ENCODE peak calls at places on chromosomes 13 and 19, in six cellular contexts. E, V, O, N, P and X are unnamed samples.

GRCh38 chr19:16461630-16462051 is 10.1 kb downstream of the EPS15L1 start:
- DNase-seq in E (peak; percentile 90), V (no peak), O (no peak), N (no peak), P (no peak), X (no peak)

GRCh38 chr13:67977081-67977480 is 746.9 kb upstream of the PCDH9 start:
- DNase-seq in E (no peak), V (no peak), O (no peak), N (no peak), P (no peak), X (no peak)

GRCh38 chr19:919157-920050 is 2.3 kb downstream of the KISS1R start:
- DNase-seq in E (no peak), V (no peak), O (no peak), N (no peak), P (peak; percentile 75), X (no peak)

GRCh38 chr19:30064021-30064699 is 122.1 kb downstream of the URI1 start:
- DNase-seq in E (no peak), V (no peak), O (no peak), N (peak; percentile 48), P (no peak), X (no peak)

GRCh38 chr13:90105276-90105675 is 1242.2 kb upstream of the MIR17HG start:
- DNase-seq in E (no peak), V (peak; percentile 58), O (no peak), N (no peak), P (no peak), X (no peak)

GRCh38 chr13:80262051-80262695 is 78.8 kb downstream of the SPRY2 start:
- DNase-seq in E (no peak), V (no peak), O (no peak), N (no peak), P (no peak), X (no peak)

GRCh38 chr13:40993987-40994386 is 25.1 kb downstream of the ELF1 start:
- DNase-seq in E (no peak), V (no peak), O (no peak), N (no peak), P (peak; percentile 86), X (no peak)

GRCh38 chr13:104477256-104477655 is 1411.0 kb upstream of the SLC10A2 start:
- DNase-seq in E (no peak), V (no peak), O (no peak), N (no peak), P (no peak), X (peak; percentile 28)

GRCh38 chr13:41756198-41756885 is 204.6 kb downstream of the VWA8 start:
- DNase-seq in E (no peak), V (no peak), O (no peak), N (no peak), P (no peak), X (no peak)

GRCh38 chr19:15260939-15261338 is 28.7 kb upstream of the EPHX3 start:
- DNase-seq in E (no peak), V (peak; percentile 34), O (no peak), N (no peak), P (peak; percentile 46), X (no peak)

GRCh38 chr13:40549500-40550094 is 116.8 kb downstream of the FOXO1 start:
- DNase-seq in E (no peak), V (peak; percentile 89), O (no peak), N (peak; percentile 74), P (no peak), X (no peak)

GRCh38 chr13:44523176-44524017 is 52.7 kb downstream of the TSC22D1 start:
- DNase-seq in E (no peak), V (peak; percentile 29), O (no peak), N (no peak), P (peak; percentile 19), X (no peak)

GRCh38 chr19:18860302-18860700 is 28.5 kb downstream of the UPF1 start:
- DNase-seq in E (no peak), V (no peak), O (no peak), N (no peak), P (no peak), X (no peak)

GRCh38 chr19:29084266-29084665 is 128.7 kb downstream of the UQCRFS1 start:
- DNase-seq in E (no peak), V (peak; percentile 58), O (no peak), N (no peak), P (peak; percentile 66), X (no peak)

GRCh38 chr13:67619987-67620386 is 389.9 kb upstream of the PCDH9 start:
- DNase-seq in E (no peak), V (no peak), O (no peak), N (no peak), P (no peak), X (no peak)

GRCh38 chr19:3075605-3076431 is 13.5 kb upstream of the TLE5 start:
- DNase-seq in E (no peak), V (peak; percentile 81), O (peak; percentile 30), N (no peak), P (peak; percentile 75), X (no peak)

GRCh38 chr13:40517486-40518311 is 148.7 kb downstream of the FOXO1 start:
- DNase-seq in E (no peak), V (no peak), O (no peak), N (no peak), P (no peak), X (no peak)

GRCh38 chr19:52567921-52568320 is 2.2 kb upstream of the ZNF701 start:
- DNase-seq in E (no peak), V (no peak), O (no peak), N (no peak), P (no peak), X (no peak)

GRCh38 chr19:12485571-12485970 is 955 bp upstream of the ZNF709 start:
- DNase-seq in E (no peak), V (no peak), O (no peak), N (no peak), P (peak; percentile 14), X (no peak)

GRCh38 chr19:14363203-14364097 is 17.8 kb upstream of the ADGRE5 start:
- DNase-seq in E (peak; percentile 91), V (peak; percentile 55), O (no peak), N (peak; percentile 94), P (peak; percentile 94), X (no peak)

GRCh38 chr19:58325623-58326022 is 1.2 kb upstream of the ZSCAN22 start:
- DNase-seq in E (no peak), V (no peak), O (no peak), N (no peak), P (no peak), X (no peak)

GRCh38 chr13:90918551-90918950 is 428.9 kb upstream of the MIR17HG start:
- DNase-seq in E (no peak), V (peak; percentile 11), O (no peak), N (no peak), P (no peak), X (no peak)